ENCODE peak calls at places on chromosome 18, in seven cellular contexts. One of them, this sample, is unnamed.

GRCh38 chr18:22814329-22814703 is 118.8 kb upstream of the RBBP8 start:
- DNase-seq in GM12865: no peak
- DNase-seq in T-cell: no peak
- DNase-seq in pancreas: no peak
- DNase-seq in NCI-H82: no peak
- DNase-seq in AG09309: no peak
- DNase-seq in CD8-positive, alpha-beta memory T cell: no peak
- DNase-seq in this sample: no peak

GRCh38 chr18:48963555-48964480 is 13.1 kb upstream of the SMAD7 start:
- DNase-seq in NCI-H82: peak
- DNase-seq in AG09309: no peak
- DNase-seq in GM12865: no peak
- DNase-seq in T-cell: no peak
- DNase-seq in pancreas: peak
- DNase-seq in CD8-positive, alpha-beta memory T cell: no peak
- DNase-seq in this sample: no peak

GRCh38 chr18:12434541-12434929 is 26.8 kb downstream of the PRELID3A start:
- DNase-seq in GM12865: no peak
- DNase-seq in NCI-H82: no peak
- DNase-seq in pancreas: no peak
- DNase-seq in AG09309: no peak
- DNase-seq in CD8-positive, alpha-beta memory T cell: no peak
- DNase-seq in T-cell: no peak
- DNase-seq in this sample: no peak

GRCh38 chr18:48834421-48835011 is 116.2 kb downstream of the SMAD7 start:
- DNase-seq in GM12865: peak
- DNase-seq in pancreas: peak
- DNase-seq in AG09309: peak
- DNase-seq in CD8-positive, alpha-beta memory T cell: peak
- DNase-seq in T-cell: peak
- DNase-seq in NCI-H82: no peak
- DNase-seq in this sample: no peak

GRCh38 chr18:43007365-43007764 is 108.1 kb downstream of the RIT2 start:
- DNase-seq in pancreas: no peak
- DNase-seq in GM12865: no peak
- DNase-seq in AG09309: no peak
- DNase-seq in T-cell: no peak
- DNase-seq in NCI-H82: no peak
- DNase-seq in CD8-positive, alpha-beta memory T cell: no peak
- DNase-seq in this sample: no peak

GRCh38 chr18:9559253-9559652 is 55.1 kb downstream of the PPP4R1 start:
- DNase-seq in T-cell: no peak
- DNase-seq in CD8-positive, alpha-beta memory T cell: no peak
- DNase-seq in NCI-H82: no peak
- DNase-seq in pancreas: no peak
- DNase-seq in GM12865: no peak
- DNase-seq in AG09309: no peak
- DNase-seq in this sample: no peak

GRCh38 chr18:62324917-62325805 is at the start of gene TNFRSF11A:
- DNase-seq in NCI-H82: peak
- DNase-seq in AG09309: no peak
- DNase-seq in CD8-positive, alpha-beta memory T cell: peak
- DNase-seq in T-cell: no peak
- DNase-seq in pancreas: peak
- DNase-seq in GM12865: peak
- DNase-seq in this sample: no peak

GRCh38 chr18:43531438-43531837 is 254.1 kb upstream of the SYT4 start:
- DNase-seq in pancreas: no peak
- DNase-seq in AG09309: no peak
- DNase-seq in T-cell: no peak
- DNase-seq in NCI-H82: no peak
- DNase-seq in CD8-positive, alpha-beta memory T cell: no peak
- DNase-seq in GM12865: no peak
- DNase-seq in this sample: no peak

GRCh38 chr18:50630895-50631294 is 71.0 kb downstream of the MAPK4 start:
- DNase-seq in CD8-positive, alpha-beta memory T cell: no peak
- DNase-seq in pancreas: no peak
- DNase-seq in NCI-H82: no peak
- DNase-seq in AG09309: no peak
- DNase-seq in T-cell: no peak
- DNase-seq in GM12865: no peak
- DNase-seq in this sample: no peak

GRCh38 chr18:22165049-22165602 is 4.3 kb upstream of the GATA6 start:
- DNase-seq in T-cell: no peak
- DNase-seq in AG09309: no peak
- DNase-seq in NCI-H82: no peak
- DNase-seq in GM12865: no peak
- DNase-seq in CD8-positive, alpha-beta memory T cell: no peak
- DNase-seq in pancreas: peak
- DNase-seq in this sample: no peak

GRCh38 chr18:13159579-13159978 is 59.0 kb upstream of the LDLRAD4 start:
- DNase-seq in T-cell: no peak
- DNase-seq in NCI-H82: peak
- DNase-seq in pancreas: no peak
- DNase-seq in AG09309: peak
- DNase-seq in GM12865: peak
- DNase-seq in CD8-positive, alpha-beta memory T cell: no peak
- DNase-seq in this sample: peak

GRCh38 chr18:61851940-61852451 is 40.8 kb downstream of the RNF152 start:
- DNase-seq in pancreas: no peak
- DNase-seq in GM12865: no peak
- DNase-seq in CD8-positive, alpha-beta memory T cell: no peak
- DNase-seq in AG09309: peak
- DNase-seq in NCI-H82: no peak
- DNase-seq in T-cell: no peak
- DNase-seq in this sample: no peak

GRCh38 chr18:42564761-42565160 is 550.7 kb downstream of the RIT2 start:
- DNase-seq in GM12865: no peak
- DNase-seq in NCI-H82: peak
- DNase-seq in pancreas: no peak
- DNase-seq in T-cell: no peak
- DNase-seq in AG09309: no peak
- DNase-seq in CD8-positive, alpha-beta memory T cell: no peak
- DNase-seq in this sample: no peak

GRCh38 chr18:73164430-73164829 is 296.6 kb upstream of the NETO1 start:
- DNase-seq in pancreas: no peak
- DNase-seq in GM12865: no peak
- DNase-seq in NCI-H82: no peak
- DNase-seq in CD8-positive, alpha-beta memory T cell: no peak
- DNase-seq in AG09309: no peak
- DNase-seq in T-cell: no peak
- DNase-seq in this sample: no peak

This sample was measured in LNCaP clone FGC.